ENCODE peak calls at places on chromosomes 12 and 14, in five cellular contexts. O, G, L, S and B are unnamed samples.

GRCh38 chr12:105836235-105836634 is 302.5 kb downstream of the NUAK1 start:
- DNase-seq in O (no peak), G (no peak), L (no peak), S (no peak), B (no peak)

GRCh38 chr14:90837355-90837754 is 21.1 kb upstream of the TTC7B start:
- DNase-seq in O (peak), G (no peak), L (peak), S (no peak), B (no peak)

GRCh38 chr12:96400631-96401060 is 407 bp upstream of the CDK17 start:
- DNase-seq in O (peak), G (no peak), L (no peak), S (no peak), B (no peak)

GRCh38 chr12:124938606-124939427 is 24.4 kb upstream of the UBC start:
- DNase-seq in O (peak), G (no peak), L (peak), S (peak), B (no peak)

GRCh38 chr12:2264622-2265306 is 212.0 kb downstream of the CACNA1C start:
- DNase-seq in O (peak), G (no peak), L (peak), S (no peak), B (no peak)

GRCh38 chr14:20811994-20812393 is 9.3 kb upstream of the RNASE1 start:
- DNase-seq in O (no peak), G (no peak), L (no peak), S (no peak), B (no peak)

GRCh38 chr14:95263527-95264231 is 56.0 kb downstream of the CLMN start:
- DNase-seq in O (no peak), G (no peak), L (no peak), S (no peak), B (no peak)

GRCh38 chr12:52197371-52198231 is 5.8 kb upstream of the KRT80 start:
- DNase-seq in O (no peak), G (no peak), L (no peak), S (peak), B (no peak)

GRCh38 chr14:70704960-70705359 is 63.2 kb downstream of the TTC9 start:
- DNase-seq in O (no peak), G (no peak), L (no peak), S (no peak), B (no peak)

GRCh38 chr12:50842637-50843493 is at the start of gene TMPRSS12:
- DNase-seq in O (no peak), G (no peak), L (no peak), S (no peak), B (peak)
- TF ChIP-seq CTCF in O (no peak), G (no peak), L (no peak), S (no peak), B (no peak)

GRCh38 chr12:56900583-56900982 is 33.6 kb downstream of the SDR9C7 start:
- DNase-seq in O (no peak), G (peak), L (peak), S (no peak), B (no peak)
- TF ChIP-seq CTCF in O (no peak), G (no peak), L (no peak), S (no peak), B (no peak)

DNA sequence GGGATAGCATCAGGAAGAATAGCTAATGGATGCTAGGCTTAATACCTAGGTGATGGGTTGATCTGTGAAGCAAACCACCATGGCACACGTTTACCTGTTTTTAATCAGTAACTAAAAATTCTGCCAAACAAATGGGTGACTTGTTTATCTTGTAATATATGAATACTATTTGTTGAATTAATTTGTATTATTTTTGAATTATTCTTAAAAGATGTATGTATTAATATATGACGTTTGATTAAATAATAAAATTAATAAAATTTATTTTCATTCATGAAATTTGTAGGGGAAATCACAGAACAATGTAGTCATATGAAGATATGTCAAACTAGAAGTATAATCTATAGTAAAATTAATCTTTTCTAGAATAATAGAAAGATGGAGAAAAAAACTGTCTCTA is 32.3 kb upstream of the OR10A7 start:
- DNase-seq in O (no peak), G (no peak), L (no peak), S (no peak), B (no peak)
- TF ChIP-seq CTCF in O (no peak), G (no peak), L (no peak), S (no peak), B (no peak)

GRCh38 chr14:44963775-44964380 is 1.9 kb downstream of the TOGARAM1 start:
- DNase-seq in O (peak), G (no peak), L (peak), S (no peak), B (no peak)
- TF ChIP-seq CTCF in O (no peak), G (no peak), L (no peak), S (no peak), B (no peak)